ENCODE peak calls at places on chromosomes 1 and 21, in ten cellular contexts. M is CD8-positive, alpha-beta memory T cell; E is GM23248; Z is stomach; D is PC-9; I is hepatocyte; Q is fibroblast of lung; K is breast epithelium; S is uterus; U is cardiac muscle cell. H is an unnamed sample.
A peak's percentile ranks its signal among the peaks of the same experiment; 100 is the strongest.

GRCh38 chr1:37449936-37450335 is 24.4 kb upstream of the ZC3H12A start:
- DNase-seq in D (no peak), S (no peak), K (no peak), M (no peak), Q (no peak), E (no peak), I (no peak), U (no peak), Z (no peak), H (no peak)

GRCh38 chr1:151458936-151459330 is 361 bp downstream of the POGZ start:
- DNase-seq in D (peak; percentile 62), S (peak; percentile 63), Z (peak; percentile 63), U (peak; percentile 84), I (peak; percentile 77), K (peak; percentile 34), M (peak; percentile 77), E (peak; percentile 83), Q (peak; percentile 71), H (peak; percentile 61)

GRCh38 chr1:231284441-231284840 is 43.4 kb downstream of the GNPAT start:
- DNase-seq in M (no peak), U (no peak), S (no peak), E (no peak), D (no peak), Z (no peak), I (no peak), Q (no peak), K (no peak), H (no peak)

GRCh38 chr1:202349263-202349928 is 897 bp downstream of the PPP1R12B start:
- DNase-seq in E (peak; percentile 78), U (peak; percentile 36), M (no peak), K (no peak), Q (peak; percentile 75), S (no peak), I (peak; percentile 48), Z (no peak), D (peak; percentile 47), H (peak; percentile 36)

GRCh38 chr1:6011161-6011945 is 19.1 kb upstream of the NPHP4 start:
- DNase-seq in Z (no peak), I (no peak), U (no peak), M (no peak), Q (no peak), S (no peak), K (no peak), E (no peak), D (no peak), H (no peak)

GRCh38 chr1:230231739-230232075 is 164.7 kb downstream of the GALNT2 start:
- DNase-seq in U (peak; percentile 53), Z (peak; percentile 84), E (no peak), D (peak; percentile 46), Q (peak; percentile 76), I (peak; percentile 68), K (no peak), S (no peak), M (no peak), H (peak; percentile 72)

GRCh38 chr21:42655797-42656770 is 2.7 kb downstream of the PDE9A start:
- DNase-seq in D (peak; percentile 73), K (no peak), E (no peak), I (peak; percentile 50), U (no peak), S (no peak), Z (no peak), M (peak; percentile 37), Q (no peak), H (peak; percentile 74)

GRCh38 chr1:210568631-210569030 is 239.9 kb downstream of the HHAT start:
- DNase-seq in U (no peak), S (no peak), Q (no peak), K (no peak), E (no peak), D (no peak), I (no peak), M (no peak), Z (no peak), H (no peak)

GRCh38 chr1:143718021-143718420 is 253.8 kb downstream of the FAM72C start:
- DNase-seq in D (no peak), Q (no peak), M (no peak), Z (no peak), E (no peak), U (no peak), I (no peak), K (no peak), S (no peak), H (no peak)

GRCh38 chr1:143721024-143721373 is 250.8 kb downstream of the FAM72C start:
- DNase-seq in E (no peak), M (no peak), D (no peak), S (no peak), Z (no peak), K (no peak), I (no peak), Q (no peak), U (no peak), H (no peak)

GRCh38 chr1:143718524-143718923 is 253.3 kb downstream of the FAM72C start:
- DNase-seq in K (no peak), Q (no peak), M (no peak), U (no peak), I (no peak), D (no peak), S (no peak), Z (no peak), E (no peak), H (no peak)

GRCh38 chr1:143717434-143717833 is 254.4 kb downstream of the FAM72C start:
- DNase-seq in D (no peak), M (no peak), S (no peak), Q (no peak), I (no peak), K (no peak), U (no peak), Z (no peak), E (no peak), H (no peak)

DNA sequence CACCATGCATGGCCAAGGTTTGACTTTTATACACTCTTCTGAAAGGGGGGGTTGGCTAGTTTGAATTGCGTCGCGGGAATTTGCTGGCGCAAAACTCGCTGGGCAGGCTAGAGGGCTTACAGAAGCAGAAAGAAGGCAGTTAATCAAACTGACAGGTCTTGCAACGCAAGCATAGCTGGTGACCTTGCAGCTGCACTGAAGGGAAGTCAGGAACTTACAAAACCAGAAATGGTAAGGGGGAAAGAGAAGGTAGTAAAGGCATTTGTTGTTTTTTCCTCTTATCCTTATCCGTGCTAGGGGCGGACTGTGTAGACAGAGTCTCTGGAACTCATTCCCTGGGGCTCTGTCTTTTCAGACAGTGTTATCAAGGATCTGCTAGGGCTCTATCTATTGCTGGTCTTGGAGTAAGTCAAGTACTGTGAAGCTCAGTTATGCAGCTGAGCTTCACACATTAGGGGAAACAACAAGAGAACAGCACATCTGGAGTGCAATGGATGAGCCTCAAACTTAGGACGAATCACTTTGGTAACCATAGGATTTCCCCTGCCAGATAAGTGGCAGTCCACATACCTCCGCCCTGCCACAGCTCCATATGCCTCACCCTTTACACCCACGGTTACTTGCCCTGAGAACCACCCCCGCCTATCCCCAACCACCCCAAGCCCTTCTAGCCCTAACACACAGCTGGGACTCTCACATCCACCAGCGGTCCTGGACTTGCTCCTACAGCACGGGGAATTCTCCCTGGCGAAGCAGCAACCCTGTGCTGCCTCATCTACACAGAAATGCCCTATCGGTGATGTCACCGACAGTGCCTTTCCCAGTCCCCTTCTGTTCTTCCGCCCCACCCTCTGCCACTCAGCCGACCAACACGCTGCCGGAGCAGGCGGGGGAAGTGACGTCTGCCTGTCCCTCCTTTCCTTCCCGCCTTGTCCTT is 251.4 kb downstream of the FAM72C start:
- DNase-seq in K (no peak), I (no peak), Z (no peak), Q (peak; percentile 4), D (no peak), M (no peak), S (no peak), U (no peak), E (peak; percentile 32), H (peak; percentile 64)
- H3K27ac ChIP-seq in K (peak overlapping the region; percentile 48), I (no peak overlapping the region), Z (no peak overlapping the region), Q (no peak overlapping the region), D (no peak overlapping the region), M (peak overlapping the region; percentile 20), S (no peak overlapping the region), U (no peak overlapping the region), E (no peak overlapping the region), H (no peak overlapping the region)

GRCh38 chr21:29196021-29196663 is 65.7 kb downstream of the MAP3K7CL start:
- DNase-seq in M (peak; percentile 70), S (peak; percentile 46), Z (peak; percentile 53), K (no peak), D (peak; percentile 87), U (no peak), Q (peak; percentile 95), E (peak; percentile 92), I (peak; percentile 70), H (peak; percentile 61)
- H3K4me3 ChIP-seq in M (peak overlapping the region; percentile 43), S (no peak overlapping the region), Z (no peak overlapping the region), K (peak overlapping the region; percentile 28), D (no peak overlapping the region), U (no peak overlapping the region), Q (peak overlapping the region; percentile 17), E (peak overlapping the region; percentile 65), I (no peak overlapping the region), H (no peak overlapping the region)

DNA sequence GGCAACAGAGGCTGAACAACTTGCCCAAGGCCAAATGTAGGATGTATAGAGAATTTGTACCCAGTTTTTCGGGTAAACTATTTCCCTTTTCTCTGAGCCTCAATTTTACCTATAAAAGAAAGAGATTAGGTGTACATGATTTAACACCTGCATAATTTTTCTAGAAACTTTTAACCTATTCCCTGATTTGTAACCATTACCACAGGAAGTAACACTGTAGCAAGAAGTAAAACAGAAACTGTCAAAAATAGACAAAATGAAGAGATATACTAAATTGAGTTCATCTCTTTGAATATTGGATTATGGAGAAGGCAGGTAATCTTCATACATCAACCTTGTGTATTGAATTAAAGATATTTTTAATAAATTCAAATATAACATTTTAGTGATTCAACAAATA is 136.2 kb downstream of the ZC3H11B start:
- DNase-seq in M (no peak), E (no peak), D (no peak), Q (no peak), Z (no peak), U (no peak), I (no peak), S (no peak), K (no peak), H (no peak)
- H3K27ac ChIP-seq in M (no peak overlapping the region), E (no peak overlapping the region), D (no peak overlapping the region), Q (no peak overlapping the region), Z (no peak overlapping the region), U (no peak overlapping the region), I (no peak overlapping the region), S (no peak overlapping the region), K (no peak overlapping the region), H (no peak overlapping the region)

GRCh38 chr1:118986839-118987430 is 1.2 kb downstream of the TBX15 start:
- DNase-seq in K (no peak), D (no peak), I (no peak), M (no peak), U (no peak), S (no peak), Q (no peak), Z (no peak), E (peak; percentile 62), H (no peak)

GRCh38 chr1:118984086-118984989 is 3.8 kb downstream of the TBX15 start:
- DNase-seq in Z (no peak), M (no peak), Q (peak; percentile 49), U (peak; percentile 66), K (no peak), D (no peak), I (no peak), S (no peak), E (peak; percentile 85), H (peak; percentile 17)

GRCh38 chr1:118984990-118985608 is 3.0 kb downstream of the TBX15 start:
- DNase-seq in E (peak; percentile 68), I (no peak), K (no peak), M (no peak), Q (no peak), D (no peak), U (no peak), S (no peak), Z (no peak), H (no peak)

GRCh38 chr1:118986291-118986838 is 1.8 kb downstream of the TBX15 start:
- DNase-seq in I (no peak), Q (no peak), S (no peak), E (peak; percentile 77), K (no peak), Z (no peak), M (no peak), U (no peak), D (no peak), H (no peak)

DNA sequence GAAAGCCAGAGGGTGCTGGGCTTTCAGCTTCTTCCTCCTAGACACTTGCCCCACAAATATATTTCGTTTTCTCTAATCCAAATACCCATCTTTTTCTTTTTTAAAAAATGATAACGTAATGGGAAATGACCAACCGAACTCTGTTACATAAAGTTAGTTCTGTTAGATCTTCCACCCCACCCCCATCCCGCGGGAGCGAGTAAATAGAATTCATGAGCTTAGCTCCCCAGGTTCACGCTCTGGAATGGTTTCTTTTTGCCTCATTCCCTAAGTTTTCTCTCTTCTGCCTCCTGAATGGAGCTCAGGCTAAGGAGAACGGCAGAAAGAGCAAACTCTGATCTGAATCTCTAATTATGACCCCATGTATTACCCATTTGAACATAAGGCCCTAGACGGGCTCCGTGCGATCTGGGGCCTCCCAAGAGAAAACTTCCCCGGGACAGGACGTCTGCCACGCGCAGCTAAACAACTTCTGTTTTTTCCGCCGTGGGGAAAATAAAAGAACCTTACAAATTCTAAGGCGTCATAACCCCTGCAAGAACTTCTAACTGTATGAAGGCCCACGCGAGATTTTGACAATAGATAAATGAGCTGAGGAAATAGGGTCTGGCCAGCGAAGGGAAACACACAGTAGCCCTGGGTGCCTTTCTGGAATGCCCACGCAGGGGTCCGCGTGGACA is 2.4 kb downstream of the TBX15 start:
- DNase-seq in M (no peak), E (peak; percentile 74), U (no peak), Z (no peak), K (no peak), S (no peak), Q (no peak), I (no peak), D (no peak), H (no peak)
- H3K4me3 ChIP-seq in M (no peak overlapping the region), E (peak overlapping the region; percentile 82), U (no peak overlapping the region), Z (no peak overlapping the region), K (peak overlapping the region; percentile 57), S (no peak overlapping the region), Q (no peak overlapping the region), I (no peak overlapping the region), D (no peak overlapping the region), H (no peak overlapping the region)